ENCODE peak calls at places on chromosomes 12 and 14, in six cellular contexts. One of them, this sample, is unnamed. For H3K36me3, the result is how much of the 10 kb centered on the place peaks cover.

GRCh38 chr12:132582582-132583279 is 27.7 kb downstream of the LRCOL1 start:
- DNase-seq in body of pancreas: no peak
- DNase-seq in heart left ventricle: no peak
- DNase-seq in pancreas: peak
- DNase-seq in suprapubic skin: no peak
- DNase-seq in psoas muscle: no peak
- DNase-seq in this sample: no peak

GRCh38 chr12:124517260-124518050 is 50.0 kb downstream of the NCOR2 start:
- DNase-seq in body of pancreas: peak
- DNase-seq in suprapubic skin: peak
- DNase-seq in pancreas: peak
- DNase-seq in heart left ventricle: peak
- DNase-seq in psoas muscle: peak
- DNase-seq in this sample: peak

GRCh38 chr12:12441891-12442461 is 85.1 kb downstream of the BORCS5 start:
- DNase-seq in pancreas: no peak
- DNase-seq in heart left ventricle: no peak
- DNase-seq in body of pancreas: no peak
- DNase-seq in suprapubic skin: no peak
- DNase-seq in psoas muscle: no peak
- DNase-seq in this sample: no peak

GRCh38 chr14:60602312-60602711 is 47.0 kb downstream of the SIX1 start:
- DNase-seq in body of pancreas: no peak
- DNase-seq in heart left ventricle: no peak
- DNase-seq in pancreas: no peak
- DNase-seq in psoas muscle: no peak
- DNase-seq in suprapubic skin: no peak
- DNase-seq in this sample: no peak

GRCh38 chr14:91035855-91036254 is 24.6 kb downstream of the RPS6KA5 start:
- DNase-seq in heart left ventricle: no peak
- DNase-seq in suprapubic skin: no peak
- DNase-seq in body of pancreas: no peak
- DNase-seq in psoas muscle: no peak
- DNase-seq in pancreas: no peak
- DNase-seq in this sample: no peak

GRCh38 chr12:57461904-57462306 is 2.3 kb downstream of the GLI1 start:
- DNase-seq in body of pancreas: no peak
- DNase-seq in pancreas: no peak
- DNase-seq in heart left ventricle: no peak
- DNase-seq in suprapubic skin: no peak
- DNase-seq in psoas muscle: no peak
- DNase-seq in this sample: no peak

GRCh38 chr12:23949212-23950010 is at the start of gene SOX5:
- DNase-seq in pancreas: peak
- DNase-seq in body of pancreas: peak
- DNase-seq in heart left ventricle: peak
- DNase-seq in suprapubic skin: no peak
- DNase-seq in psoas muscle: peak
- DNase-seq in this sample: peak

GRCh38 chr14:80996049-80996901 is 40.9 kb downstream of the TSHR start:
- DNase-seq in suprapubic skin: no peak
- DNase-seq in psoas muscle: no peak
- DNase-seq in heart left ventricle: no peak
- DNase-seq in pancreas: no peak
- DNase-seq in body of pancreas: peak
- DNase-seq in this sample: no peak

GRCh38 chr14:100474176-100474575 is 113.0 kb downstream of the BEGAIN start:
- DNase-seq in heart left ventricle: no peak
- DNase-seq in body of pancreas: no peak
- DNase-seq in suprapubic skin: no peak
- DNase-seq in pancreas: no peak
- DNase-seq in psoas muscle: no peak
- DNase-seq in this sample: no peak

GRCh38 chr12:112270673-112271072 is 111.6 kb downstream of the HECTD4 start:
- DNase-seq in psoas muscle: no peak
- DNase-seq in heart left ventricle: no peak
- DNase-seq in pancreas: no peak
- DNase-seq in suprapubic skin: no peak
- DNase-seq in body of pancreas: no peak
- DNase-seq in this sample: no peak

DNA sequence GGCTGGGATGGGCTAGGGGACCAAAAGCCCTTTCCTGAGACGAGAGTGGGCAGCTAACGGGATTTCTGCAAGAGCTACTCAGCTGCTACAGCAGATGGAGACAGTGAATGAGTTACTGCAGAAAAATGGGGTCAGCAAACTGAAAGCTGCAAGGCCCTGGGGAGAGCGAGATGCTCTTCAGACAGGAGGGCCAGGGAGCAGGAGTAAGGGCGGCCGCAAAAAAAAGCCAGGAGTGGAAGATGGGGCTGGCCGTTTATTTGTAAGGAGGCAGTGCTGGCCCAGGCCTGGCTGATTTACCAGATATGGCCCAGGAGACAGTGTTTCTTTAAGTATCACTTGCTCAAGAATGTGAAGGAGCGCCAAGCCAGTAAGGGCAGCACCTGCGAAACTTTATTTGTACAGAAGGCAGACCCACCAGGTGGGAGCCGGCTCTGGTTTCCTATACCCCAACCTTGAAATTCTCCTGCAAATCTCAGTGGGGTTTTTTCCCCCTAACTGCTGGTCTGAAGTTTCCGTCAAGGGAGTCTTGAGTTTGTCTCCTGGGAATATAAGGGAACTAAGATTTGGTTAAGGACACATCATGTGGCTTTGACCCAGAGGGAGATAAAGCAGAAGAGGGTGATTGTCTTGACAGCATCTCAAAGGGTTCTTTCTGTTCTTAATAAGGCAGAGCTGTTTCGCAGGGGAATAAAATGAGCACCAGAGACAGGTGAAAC is 57.7 kb downstream of the SSH1 start:
- DNase-seq in body of pancreas: no peak
- DNase-seq in suprapubic skin: no peak
- DNase-seq in heart left ventricle: no peak
- DNase-seq in pancreas: no peak
- DNase-seq in psoas muscle: peak
- DNase-seq in this sample: no peak
- H3K4me3 ChIP-seq in body of pancreas: no peak
- H3K4me3 ChIP-seq in suprapubic skin: no peak
- H3K4me3 ChIP-seq in heart left ventricle: no peak
- H3K4me3 ChIP-seq in pancreas: no peak
- H3K4me3 ChIP-seq in psoas muscle: no peak
- H3K4me3 ChIP-seq in this sample: no peak

GRCh38 chr12:79775355-79776073 is 84.8 kb upstream of the PAWR start:
- DNase-seq in psoas muscle: no peak
- DNase-seq in suprapubic skin: no peak
- DNase-seq in pancreas: no peak
- DNase-seq in heart left ventricle: no peak
- DNase-seq in body of pancreas: no peak
- DNase-seq in this sample: no peak
- H3K36me3 ChIP-seq in psoas muscle: under half
- H3K36me3 ChIP-seq in suprapubic skin: under half
- H3K36me3 ChIP-seq in pancreas: under half
- H3K36me3 ChIP-seq in heart left ventricle: under half
- H3K36me3 ChIP-seq in body of pancreas: under half
- H3K36me3 ChIP-seq in this sample: under half

DNA sequence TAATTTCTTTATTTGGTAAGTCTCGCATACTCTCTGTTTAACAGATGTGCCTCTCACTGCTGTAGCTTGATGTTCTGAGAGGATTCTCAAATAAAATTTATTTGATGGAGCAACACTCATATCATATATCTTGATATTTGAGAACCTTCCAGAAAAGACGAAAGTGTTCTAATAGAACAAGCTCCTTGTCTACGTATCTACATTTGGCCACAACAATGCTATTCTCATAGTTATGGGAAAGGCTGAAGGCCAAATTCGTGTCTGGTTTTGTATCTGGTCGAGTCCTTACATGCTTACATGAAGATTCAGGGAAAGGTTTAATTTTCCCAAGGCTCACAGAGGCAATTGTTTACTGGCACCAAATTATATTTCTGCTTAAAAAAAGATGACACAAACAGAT is 186.7 kb upstream of the SLC38A2 start:
- DNase-seq in heart left ventricle: no peak
- DNase-seq in body of pancreas: no peak
- DNase-seq in pancreas: no peak
- DNase-seq in suprapubic skin: no peak
- DNase-seq in psoas muscle: no peak
- DNase-seq in this sample: no peak
- H3K27ac ChIP-seq in heart left ventricle: no peak
- H3K27ac ChIP-seq in body of pancreas: no peak
- H3K27ac ChIP-seq in pancreas: no peak
- H3K27ac ChIP-seq in suprapubic skin: peak
- H3K27ac ChIP-seq in psoas muscle: peak
- H3K27ac ChIP-seq in this sample: no peak

DNA sequence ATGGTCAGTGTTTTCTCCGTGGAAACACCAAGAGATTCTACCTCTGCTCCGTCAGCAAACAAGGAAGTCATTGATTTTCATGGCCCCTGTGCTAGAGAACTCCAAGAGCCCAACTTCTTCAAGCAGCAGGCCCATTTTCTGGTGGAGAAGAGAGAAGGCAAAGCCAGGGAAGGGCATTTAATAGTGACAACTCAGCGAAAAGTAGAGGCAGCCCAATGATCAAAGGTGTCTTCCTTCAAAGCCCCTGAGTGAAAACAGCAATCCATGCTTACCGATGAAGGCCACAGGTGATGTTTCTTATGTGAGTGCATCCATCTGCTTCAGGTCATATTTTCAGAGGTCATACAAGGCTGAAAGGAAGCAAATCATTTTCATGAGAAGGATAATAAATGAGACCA is 77.3 kb downstream of the VCPKMT start:
- DNase-seq in pancreas: no peak
- DNase-seq in psoas muscle: no peak
- DNase-seq in suprapubic skin: no peak
- DNase-seq in body of pancreas: no peak
- DNase-seq in heart left ventricle: no peak
- DNase-seq in this sample: no peak
- H3K4me3 ChIP-seq in pancreas: no peak
- H3K4me3 ChIP-seq in psoas muscle: no peak
- H3K4me3 ChIP-seq in suprapubic skin: no peak
- H3K4me3 ChIP-seq in body of pancreas: no peak
- H3K4me3 ChIP-seq in heart left ventricle: no peak
- H3K4me3 ChIP-seq in this sample: no peak

DNA sequence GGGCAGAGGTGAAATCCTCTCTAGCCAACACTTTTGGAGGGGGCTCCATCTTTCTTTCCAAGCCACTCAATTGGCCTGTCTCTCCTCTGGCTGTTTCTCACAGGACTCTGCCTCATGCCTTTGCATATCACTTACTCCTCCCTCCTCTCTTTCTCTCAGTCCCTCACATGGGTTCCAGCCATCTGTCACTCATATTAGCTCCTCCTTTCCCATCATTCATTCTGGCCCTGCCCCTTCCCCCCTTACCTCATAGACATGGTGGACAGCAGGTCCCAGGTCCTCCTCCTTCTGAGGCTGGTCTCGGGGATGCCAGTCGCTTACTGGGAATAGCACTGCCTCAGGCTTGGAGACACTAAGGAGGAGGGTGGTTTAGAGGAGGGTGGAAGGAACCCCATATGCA is 16.6 kb upstream of the ZNF385A start:
- DNase-seq in suprapubic skin: no peak
- DNase-seq in heart left ventricle: no peak
- DNase-seq in psoas muscle: no peak
- DNase-seq in body of pancreas: no peak
- DNase-seq in pancreas: no peak
- DNase-seq in this sample: no peak
- H3K36me3 ChIP-seq in suprapubic skin: half or more
- H3K36me3 ChIP-seq in heart left ventricle: half or more
- H3K36me3 ChIP-seq in psoas muscle: under half
- H3K36me3 ChIP-seq in body of pancreas: under half
- H3K36me3 ChIP-seq in pancreas: under half
- H3K36me3 ChIP-seq in this sample: half or more

GRCh38 chr12:7039403-7039802 is 21.1 kb upstream of the C1S start:
- DNase-seq in heart left ventricle: no peak
- DNase-seq in suprapubic skin: no peak
- DNase-seq in psoas muscle: no peak
- DNase-seq in pancreas: no peak
- DNase-seq in body of pancreas: no peak
- DNase-seq in this sample: no peak
- H3K27ac ChIP-seq in heart left ventricle: no peak
- H3K27ac ChIP-seq in suprapubic skin: no peak
- H3K27ac ChIP-seq in psoas muscle: no peak
- H3K27ac ChIP-seq in pancreas: no peak
- H3K27ac ChIP-seq in body of pancreas: no peak
- H3K27ac ChIP-seq in this sample: no peak

DNA sequence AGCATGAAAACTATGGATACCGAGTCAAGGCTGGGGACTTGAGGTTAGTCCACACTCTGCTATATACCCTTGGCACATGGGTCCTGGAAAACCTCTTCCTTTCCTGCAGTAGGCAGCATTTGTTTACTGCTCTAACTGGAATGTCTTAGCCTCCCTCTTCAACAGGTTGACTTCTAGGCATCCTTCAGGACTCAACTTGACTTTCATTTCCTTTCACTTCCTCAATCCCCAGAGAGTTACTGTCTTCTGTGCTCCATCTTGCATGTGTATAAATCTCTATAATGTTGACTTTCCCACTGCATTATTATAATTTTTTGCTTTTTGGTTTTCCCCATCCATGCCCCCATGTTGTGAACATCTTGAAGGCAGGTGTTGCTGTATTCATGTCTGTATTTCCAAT is 107.9 kb downstream of the VRK1 start:
- DNase-seq in psoas muscle: no peak
- DNase-seq in body of pancreas: no peak
- DNase-seq in heart left ventricle: no peak
- DNase-seq in pancreas: no peak
- DNase-seq in suprapubic skin: no peak
- DNase-seq in this sample: no peak
- H3K4me3 ChIP-seq in psoas muscle: no peak
- H3K4me3 ChIP-seq in body of pancreas: no peak
- H3K4me3 ChIP-seq in heart left ventricle: no peak
- H3K4me3 ChIP-seq in pancreas: no peak
- H3K4me3 ChIP-seq in suprapubic skin: no peak
- H3K4me3 ChIP-seq in this sample: no peak

GRCh38 chr12:106288510-106289195 is 13.9 kb upstream of the TCP11L2 start:
- DNase-seq in body of pancreas: no peak
- DNase-seq in pancreas: no peak
- DNase-seq in suprapubic skin: no peak
- DNase-seq in heart left ventricle: no peak
- DNase-seq in psoas muscle: no peak
- DNase-seq in this sample: no peak

GRCh38 chr12:106289196-106289681 is 13.3 kb upstream of the TCP11L2 start:
- DNase-seq in psoas muscle: no peak
- DNase-seq in body of pancreas: no peak
- DNase-seq in suprapubic skin: no peak
- DNase-seq in heart left ventricle: no peak
- DNase-seq in pancreas: no peak
- DNase-seq in this sample: no peak

GRCh38 chr12:106288134-106288509 is 14.4 kb upstream of the TCP11L2 start:
- DNase-seq in psoas muscle: no peak
- DNase-seq in heart left ventricle: no peak
- DNase-seq in pancreas: no peak
- DNase-seq in body of pancreas: no peak
- DNase-seq in suprapubic skin: no peak
- DNase-seq in this sample: no peak

GRCh38 chr12:106285993-106286392 is 16.5 kb upstream of the TCP11L2 start:
- DNase-seq in pancreas: no peak
- DNase-seq in psoas muscle: no peak
- DNase-seq in body of pancreas: no peak
- DNase-seq in heart left ventricle: no peak
- DNase-seq in suprapubic skin: no peak
- DNase-seq in this sample: no peak

DNA sequence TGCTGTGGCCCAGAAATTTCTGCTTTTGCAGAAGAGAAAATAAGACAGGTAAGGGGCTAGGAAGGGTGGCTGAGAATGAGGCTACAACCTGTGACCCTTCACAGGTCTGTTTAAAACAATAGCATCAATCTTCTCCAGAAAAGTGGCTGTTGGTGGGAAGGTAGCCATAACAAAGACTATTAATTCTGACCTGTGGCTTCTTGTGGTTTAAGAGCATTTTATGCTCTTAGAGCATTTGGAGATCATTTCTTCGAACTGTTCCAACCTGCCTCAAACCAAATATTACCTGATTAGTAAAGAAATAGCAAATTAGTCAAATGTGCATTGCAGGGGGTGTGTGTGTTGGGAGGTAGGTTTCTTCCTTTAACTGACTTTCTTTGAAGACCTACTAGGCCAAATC is 15.2 kb upstream of the TCP11L2 start:
- DNase-seq in psoas muscle: no peak
- DNase-seq in suprapubic skin: no peak
- DNase-seq in heart left ventricle: no peak
- DNase-seq in body of pancreas: no peak
- DNase-seq in pancreas: no peak
- DNase-seq in this sample: no peak
- H3K36me3 ChIP-seq in psoas muscle: under half
- H3K36me3 ChIP-seq in suprapubic skin: under half
- H3K36me3 ChIP-seq in heart left ventricle: under half
- H3K36me3 ChIP-seq in body of pancreas: under half
- H3K36me3 ChIP-seq in pancreas: under half
- H3K36me3 ChIP-seq in this sample: under half

This sample was measured in left ventricle myocardium inferior.